ENCODE peak calls at places on chromosome 19, in eight cellular contexts. N is neural progenitor cell, E is GM23338, A is endothelial cell of umbilical vein, M is IMR-90, R is astrocyte, V is K562, B is H9. X is an unnamed sample. For H3K4me1, the result is how much of the 10 kb centered on the place peaks cover.

GRCh38 chr19:5023128-5023571 is 54.2 kb downstream of the KDM4B start:
- DNase-seq in N (no peak), E (no peak), A (no peak), M (no peak), R (no peak), V (no peak), B (no peak), X (no peak)

GRCh38 chr19:43768273-43769050 is 12.3 kb downstream of the KCNN4 start:
- DNase-seq in N (no peak), E (no peak), A (no peak), M (no peak), R (no peak), V (no peak), B (no peak), X (no peak)

GRCh38 chr19:22052644-22053013 is 345 bp downstream of the ZNF257 start:
- DNase-seq in N (no peak), E (no peak), A (no peak), M (no peak), R (no peak), V (no peak), B (no peak), X (no peak)

GRCh38 chr19:51501594-51502263 is at the start of gene SIGLEC12:
- DNase-seq in N (no peak), E (no peak), A (no peak), M (no peak), R (no peak), V (no peak), B (no peak), X (no peak)

GRCh38 chr19:58477871-58478270 is 1.7 kb downstream of the ZNF446 start:
- DNase-seq in N (no peak), E (no peak), A (no peak), M (no peak), R (no peak), V (no peak), B (peak), X (no peak)

GRCh38 chr19:50639121-50640112 is at the start of gene SYT3:
- DNase-seq in N (peak), E (peak), A (no peak), M (peak), R (no peak), V (peak), B (peak), X (peak)

GRCh38 chr19:16040642-16041041 is 35.7 kb upstream of the TPM4 start:
- DNase-seq in N (no peak), E (no peak), A (peak), M (peak), R (no peak), V (no peak), B (no peak), X (no peak)

GRCh38 chr19:51345076-51345620 is 3.2 kb upstream of the VSIG10L start:
- DNase-seq in N (no peak), E (no peak), A (no peak), M (no peak), R (no peak), V (no peak), B (no peak), X (no peak)

GRCh38 chr19:14940266-14940665 is 1.0 kb upstream of the OR7C2 start:
- DNase-seq in N (no peak), E (no peak), A (no peak), M (no peak), R (no peak), V (no peak), B (no peak), X (no peak)

GRCh38 chr19:48722196-48722708 is 2.7 kb upstream of the MAMSTR start:
- DNase-seq in N (no peak), E (no peak), A (no peak), M (no peak), R (no peak), V (no peak), B (no peak), X (no peak)

GRCh38 chr19:3986260-3987041 is 1.2 kb upstream of the EEF2 start:
- DNase-seq in N (peak), E (peak), A (peak), M (peak), R (peak), V (peak), B (peak), X (peak)

GRCh38 chr19:2423913-2424685 is 3.3 kb downstream of the TIMM13 start:
- DNase-seq in N (no peak), E (no peak), A (no peak), M (no peak), R (no peak), V (peak), B (peak), X (no peak)

GRCh38 chr19:34215006-34215665 is 39.2 kb upstream of the GARRE1 start:
- DNase-seq in N (no peak), E (no peak), A (no peak), M (no peak), R (no peak), V (no peak), B (no peak), X (no peak)

GRCh38 chr19:36009220-36009619 is 607 bp upstream of the SYNE4 start:
- DNase-seq in N (peak), E (peak), A (peak), M (peak), R (peak), V (no peak), B (peak), X (peak)

DNA sequence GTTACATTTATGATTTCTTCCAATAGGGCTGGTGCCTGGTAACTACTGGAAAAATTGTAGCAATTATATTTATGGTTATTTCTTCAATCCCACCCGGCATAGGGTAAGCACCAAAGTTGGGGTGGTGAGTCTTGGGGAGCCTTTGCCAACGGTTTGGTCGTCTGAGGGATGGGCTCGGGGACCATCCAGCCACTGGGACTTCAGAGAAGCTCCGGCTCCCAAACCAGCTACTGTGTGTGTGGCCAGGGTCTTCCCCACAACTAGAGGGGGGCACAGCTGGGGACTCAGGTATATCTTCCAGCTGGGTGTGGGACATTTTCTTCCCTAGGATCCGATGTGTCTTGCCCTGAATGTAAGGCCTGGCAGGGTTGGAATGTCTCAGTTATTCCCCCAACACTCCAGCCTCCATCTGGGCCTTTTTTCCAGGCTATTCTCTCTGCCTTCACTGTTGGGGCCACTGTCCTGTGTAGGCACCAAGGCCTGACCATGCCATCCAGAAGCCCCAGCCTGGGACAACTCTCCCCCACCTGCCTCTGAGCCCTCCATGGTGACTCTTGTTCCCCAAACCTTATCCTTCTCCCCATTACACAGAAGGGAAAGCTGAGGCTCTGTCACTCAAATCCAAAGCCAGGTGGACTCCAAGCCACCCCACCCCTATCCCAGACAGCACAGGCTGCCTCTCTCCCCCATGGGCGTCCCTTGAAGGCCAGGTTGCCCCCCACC is 1.1 kb upstream of the IFI30 start:
- DNase-seq in N (no peak), E (no peak), A (no peak), M (no peak), R (no peak), V (no peak), B (no peak), X (no peak)
- H3K4me1 ChIP-seq in N (under half), E (under half), A (under half), M (under half), R (under half), V (under half), B (under half), X (under half)

DNA sequence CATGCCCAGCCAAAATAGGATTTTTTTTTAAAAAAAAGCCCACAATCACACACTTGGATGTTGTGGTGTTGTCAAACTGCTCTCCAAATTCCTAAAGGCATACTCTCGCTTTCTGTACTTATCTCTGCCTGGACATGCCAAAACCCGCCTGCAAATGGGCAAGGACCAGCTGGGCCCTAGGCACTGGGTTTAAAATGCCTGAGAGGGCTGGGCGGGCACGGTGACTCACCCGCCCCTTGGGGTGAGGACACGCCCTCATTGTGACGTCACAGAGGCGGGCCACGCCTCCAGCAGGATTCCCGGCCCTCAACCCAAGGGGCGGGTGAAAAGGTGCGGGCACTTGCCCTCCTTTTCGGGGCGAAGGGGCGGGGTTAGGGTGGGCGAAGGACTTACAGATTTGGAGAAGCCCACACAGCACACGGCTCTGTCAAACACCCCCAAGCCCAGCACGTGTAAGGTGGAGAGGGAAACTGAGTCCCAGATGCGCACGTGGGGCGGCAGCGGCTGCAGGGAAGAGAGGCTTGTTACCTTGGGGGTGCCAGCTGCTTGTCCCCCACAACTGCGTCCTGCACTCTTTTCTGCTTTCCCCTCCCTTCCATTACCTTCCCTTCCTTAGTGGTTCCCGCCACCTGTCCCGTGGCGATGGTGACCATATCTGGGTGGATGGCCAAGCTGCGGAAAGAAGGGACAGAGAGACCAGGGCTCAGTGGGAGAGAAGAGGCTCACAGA is 6.6 kb downstream of the EML2 start:
- DNase-seq in N (peak), E (peak), A (peak), M (peak), R (peak), V (peak), B (peak), X (peak)
- H3K27ac ChIP-seq in N (no peak), E (peak), A (no peak), M (peak), R (peak), V (peak), B (no peak), X (peak)

DNA sequence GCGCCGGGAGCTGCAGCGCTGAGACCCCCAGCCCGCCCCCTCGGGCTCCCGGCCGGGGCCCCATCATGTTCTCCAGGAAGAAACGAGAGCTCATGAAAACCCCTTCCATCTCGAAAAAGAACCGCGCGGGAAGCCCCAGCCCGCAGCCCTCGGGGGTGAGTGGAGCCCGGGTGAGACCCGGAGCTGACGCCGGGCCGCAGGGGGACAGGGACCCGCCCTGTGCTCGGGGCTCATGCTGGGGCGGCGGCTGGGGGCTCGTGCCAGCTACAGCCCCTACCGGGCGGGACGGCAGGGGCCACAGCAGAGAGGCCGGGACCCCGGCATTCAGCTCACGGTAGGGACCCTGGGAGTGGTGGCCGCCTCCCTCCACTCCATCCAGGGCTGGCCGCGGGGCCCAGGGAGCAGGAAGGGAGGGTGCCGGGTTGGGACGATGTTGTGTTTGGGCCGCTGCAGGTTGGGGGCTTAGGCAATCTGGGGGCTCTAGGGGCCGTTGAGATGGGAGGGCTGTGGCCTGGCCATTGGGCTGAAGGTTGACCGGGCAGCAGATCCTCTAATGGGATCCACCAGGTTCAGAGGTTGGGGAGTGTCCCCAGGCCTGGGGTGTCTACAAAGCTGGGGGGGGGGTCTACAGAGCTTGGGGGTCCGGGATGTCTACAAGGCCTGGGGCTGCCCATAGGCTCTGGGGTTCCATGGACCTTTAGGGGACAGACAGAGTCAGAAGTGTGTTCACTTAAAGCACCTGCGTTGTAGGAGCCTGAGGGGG is 555 bp downstream of the ARHGAP45 start:
- DNase-seq in N (no peak), E (no peak), A (no peak), M (no peak), R (no peak), V (peak), B (no peak), X (no peak)
- H2AFZ ChIP-seq in N (no peak), E (peak), A (peak), M (peak), R (no peak), V (peak), B (no peak), X (no peak)

DNA sequence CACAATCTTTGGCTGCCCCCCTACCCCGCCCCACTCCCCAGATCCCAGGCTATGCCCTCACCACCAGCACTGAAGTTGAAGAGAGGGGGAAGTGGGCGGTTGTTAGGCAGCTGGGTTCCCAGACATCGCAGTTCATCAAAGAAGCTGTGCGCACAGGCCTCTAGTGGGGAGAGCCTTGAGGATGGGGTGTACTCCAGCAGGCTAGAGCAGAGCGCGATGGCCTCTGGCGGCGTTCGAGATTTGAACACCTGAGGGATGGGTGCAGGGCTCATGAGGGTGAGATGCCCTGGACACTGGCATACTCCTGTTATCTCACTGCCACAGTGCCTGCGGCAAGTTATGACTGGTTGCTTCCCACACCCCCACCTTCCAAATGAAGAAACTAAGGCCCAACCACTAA is 10.0 kb downstream of the GSK3A start:
- DNase-seq in N (no peak), E (no peak), A (no peak), M (no peak), R (no peak), V (no peak), B (no peak), X (no peak)
- H3K4me1 ChIP-seq in N (under half), E (under half), A (under half), M (under half), R (under half), V (under half), B (under half), X (under half)

GRCh38 chr19:1110809-1111640 is 7.2 kb downstream of the GPX4 start:
- DNase-seq in N (no peak), E (no peak), A (no peak), M (no peak), R (no peak), V (no peak), B (no peak), X (no peak)
- H3K27ac ChIP-seq in N (no peak), E (no peak), A (no peak), M (no peak), R (no peak), V (no peak), B (no peak), X (no peak)

X was measured in fibroblast of lung.